ENCODE peak calls at places on chromosomes 5 and 9, in six cellular contexts. One of them, this sample, is unnamed.
A peak's percentile ranks its signal among the peaks of the same experiment; 100 is the strongest.

GRCh38 chr5:42636946-42637345 is 119.7 kb upstream of the CCDC152 start:
- DNase-seq in A549: no peak
- DNase-seq in esophagus muscularis mucosa: no peak
- DNase-seq in transverse colon: no peak
- DNase-seq in body of pancreas: no peak
- DNase-seq in tibial nerve: no peak
- DNase-seq in this sample: no peak

GRCh38 chr5:125189451-125190051 is 443.1 kb upstream of the ZNF608 start:
- DNase-seq in body of pancreas: no peak
- DNase-seq in tibial nerve: no peak
- DNase-seq in A549: no peak
- DNase-seq in transverse colon: no peak
- DNase-seq in esophagus muscularis mucosa: no peak
- DNase-seq in this sample: no peak

GRCh38 chr9:124251188-124251587 is 6.6 kb upstream of the NEK6 start:
- DNase-seq in tibial nerve: no peak
- DNase-seq in body of pancreas: no peak
- DNase-seq in A549: no peak
- DNase-seq in transverse colon: no peak
- DNase-seq in esophagus muscularis mucosa: no peak
- DNase-seq in this sample: no peak

GRCh38 chr9:19785230-19785629 is 3.6 kb downstream of the SLC24A2 start:
- DNase-seq in tibial nerve: no peak
- DNase-seq in esophagus muscularis mucosa: no peak
- DNase-seq in body of pancreas: no peak
- DNase-seq in transverse colon: no peak
- DNase-seq in A549: no peak
- DNase-seq in this sample: no peak

GRCh38 chr5:1343931-1344901 is 683 bp downstream of the CLPTM1L start:
- DNase-seq in tibial nerve: no peak
- DNase-seq in esophagus muscularis mucosa: no peak
- DNase-seq in transverse colon: no peak
- DNase-seq in A549: no peak
- DNase-seq in body of pancreas: peak; percentile 39
- DNase-seq in this sample: no peak

GRCh38 chr9:79809931-79810330 is 238.2 kb downstream of the TLE4 start:
- DNase-seq in transverse colon: no peak
- DNase-seq in body of pancreas: no peak
- DNase-seq in A549: no peak
- DNase-seq in tibial nerve: no peak
- DNase-seq in esophagus muscularis mucosa: no peak
- DNase-seq in this sample: peak; percentile 67

GRCh38 chr5:88957000-88957399 is 74.0 kb upstream of the MEF2C start:
- DNase-seq in esophagus muscularis mucosa: no peak
- DNase-seq in transverse colon: no peak
- DNase-seq in body of pancreas: no peak
- DNase-seq in A549: no peak
- DNase-seq in tibial nerve: no peak
- DNase-seq in this sample: no peak

GRCh38 chr5:112511920-112512319 is 92.8 kb upstream of the EPB41L4A start:
- DNase-seq in transverse colon: no peak
- DNase-seq in A549: no peak
- DNase-seq in esophagus muscularis mucosa: no peak
- DNase-seq in tibial nerve: no peak
- DNase-seq in body of pancreas: no peak
- DNase-seq in this sample: no peak

GRCh38 chr5:157603333-157604190 is 28.0 kb upstream of the ADAM19 start:
- DNase-seq in transverse colon: no peak
- DNase-seq in esophagus muscularis mucosa: no peak
- DNase-seq in tibial nerve: no peak
- DNase-seq in body of pancreas: no peak
- DNase-seq in A549: peak; percentile 55
- DNase-seq in this sample: peak; percentile 53

GRCh38 chr9:135343136-135343535 is 136.4 kb upstream of the PPP1R26 start:
- DNase-seq in transverse colon: no peak
- DNase-seq in tibial nerve: no peak
- DNase-seq in esophagus muscularis mucosa: no peak
- DNase-seq in body of pancreas: no peak
- DNase-seq in A549: no peak
- DNase-seq in this sample: no peak

GRCh38 chr9:113511856-113512761 is 48.6 kb downstream of the RGS3 start:
- DNase-seq in A549: no peak
- DNase-seq in esophagus muscularis mucosa: no peak
- DNase-seq in transverse colon: peak; percentile 35
- DNase-seq in tibial nerve: no peak
- DNase-seq in body of pancreas: no peak
- DNase-seq in this sample: peak; percentile 45

GRCh38 chr9:108300296-108301287 is 555.2 kb downstream of the ACTL7B start:
- DNase-seq in transverse colon: no peak
- DNase-seq in esophagus muscularis mucosa: peak; percentile 86
- DNase-seq in body of pancreas: no peak
- DNase-seq in A549: no peak
- DNase-seq in tibial nerve: peak; percentile 7
- DNase-seq in this sample: no peak

GRCh38 chr5:151469386-151469785 is 22.0 kb downstream of the SLC36A1 start:
- DNase-seq in transverse colon: no peak
- DNase-seq in A549: no peak
- DNase-seq in esophagus muscularis mucosa: no peak
- DNase-seq in tibial nerve: no peak
- DNase-seq in body of pancreas: no peak
- DNase-seq in this sample: no peak

GRCh38 chr9:36401179-36401740 is 1.2 kb upstream of the RNF38 start:
- DNase-seq in transverse colon: peak; percentile 79
- DNase-seq in tibial nerve: no peak
- DNase-seq in body of pancreas: no peak
- DNase-seq in esophagus muscularis mucosa: peak; percentile 93
- DNase-seq in A549: no peak
- DNase-seq in this sample: peak; percentile 47

GRCh38 chr5:156913719-156914370 is 49.2 kb downstream of the TIMD4 start:
- DNase-seq in tibial nerve: no peak
- DNase-seq in A549: no peak
- DNase-seq in esophagus muscularis mucosa: no peak
- DNase-seq in transverse colon: peak; percentile 38
- DNase-seq in body of pancreas: no peak
- DNase-seq in this sample: no peak

DNA sequence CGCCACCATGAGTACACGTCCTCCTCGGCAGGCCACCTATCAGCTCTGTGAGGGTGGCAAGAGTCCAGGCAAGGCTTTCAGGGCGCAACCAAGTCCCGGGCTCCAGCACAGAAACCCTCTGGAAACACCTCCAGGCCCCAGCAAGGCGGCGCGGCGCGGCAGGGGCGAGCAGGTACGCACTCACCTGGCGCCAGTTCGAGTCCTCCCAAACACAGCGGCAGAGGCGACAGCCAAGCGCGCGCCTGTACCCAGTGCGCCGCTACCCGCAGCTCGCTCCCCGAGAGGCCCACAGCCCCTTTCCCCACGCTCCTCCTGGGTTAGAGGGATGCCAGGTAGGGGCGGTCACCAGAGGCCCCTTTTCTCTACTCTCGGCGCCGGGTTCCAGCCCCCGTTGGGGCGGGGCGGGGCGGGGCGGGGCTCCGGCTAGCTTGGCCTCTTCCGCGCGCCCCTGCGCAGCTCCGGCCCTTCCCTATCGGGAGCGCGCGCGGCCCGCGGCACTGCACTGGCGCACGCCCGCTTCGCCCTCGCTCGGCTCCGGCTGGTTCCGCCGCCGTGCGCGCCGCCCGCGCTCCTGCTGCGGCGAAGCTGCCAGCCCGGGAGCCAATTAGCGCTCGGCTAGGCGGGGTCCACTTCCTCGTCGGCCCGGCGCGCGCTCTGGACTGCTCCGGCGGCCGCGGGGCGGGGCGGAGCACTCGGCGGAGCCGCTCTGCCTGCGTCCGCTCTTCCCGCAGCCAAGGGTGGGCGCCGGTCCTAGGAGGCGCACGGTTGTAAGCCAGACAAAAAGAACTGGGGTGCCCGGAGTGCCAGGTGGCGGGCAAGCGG is at the start of the genes NMRK1 and OSTF1:
- DNase-seq in esophagus muscularis mucosa: peak; percentile 97
- DNase-seq in body of pancreas: peak; percentile 93
- DNase-seq in transverse colon: peak; percentile 97
- DNase-seq in A549: peak; percentile 93
- DNase-seq in tibial nerve: peak; percentile 83
- DNase-seq in this sample: peak; percentile 97
- TF ChIP-seq POLR2A in esophagus muscularis mucosa: peak; percentile 93
- TF ChIP-seq POLR2A in body of pancreas: peak; percentile 95
- TF ChIP-seq POLR2A in transverse colon: peak; percentile 98
- TF ChIP-seq POLR2A in A549: peak; percentile 70
- TF ChIP-seq POLR2A in tibial nerve: peak; percentile 89
- TF ChIP-seq POLR2A in this sample: peak; percentile 84

GRCh38 chr9:86613943-86614342 is 259.7 kb upstream of the TUT7 start:
- DNase-seq in esophagus muscularis mucosa: no peak
- DNase-seq in tibial nerve: no peak
- DNase-seq in A549: no peak
- DNase-seq in body of pancreas: no peak
- DNase-seq in transverse colon: no peak
- DNase-seq in this sample: no peak
- TF ChIP-seq POLR2A in esophagus muscularis mucosa: no peak
- TF ChIP-seq POLR2A in tibial nerve: no peak
- TF ChIP-seq POLR2A in A549: no peak
- TF ChIP-seq POLR2A in body of pancreas: no peak
- TF ChIP-seq POLR2A in transverse colon: no peak
- TF ChIP-seq POLR2A in this sample: no peak

GRCh38 chr9:133359420-133360175 is 3.2 kb downstream of the SURF2 start:
- DNase-seq in transverse colon: no peak
- DNase-seq in A549: no peak
- DNase-seq in esophagus muscularis mucosa: no peak
- DNase-seq in body of pancreas: no peak
- DNase-seq in tibial nerve: no peak
- DNase-seq in this sample: no peak

GRCh38 chr9:133362359-133363044 is 6.2 kb downstream of the SURF2 start:
- DNase-seq in tibial nerve: no peak
- DNase-seq in A549: no peak
- DNase-seq in esophagus muscularis mucosa: no peak
- DNase-seq in transverse colon: no peak
- DNase-seq in body of pancreas: no peak
- DNase-seq in this sample: no peak

GRCh38 chr9:133360400-133361393 is 4.3 kb downstream of the SURF2 start:
- DNase-seq in esophagus muscularis mucosa: no peak
- DNase-seq in transverse colon: no peak
- DNase-seq in tibial nerve: no peak
- DNase-seq in body of pancreas: no peak
- DNase-seq in A549: no peak
- DNase-seq in this sample: no peak

GRCh38 chr9:133357656-133358055 is 1.3 kb downstream of the SURF2 start:
- DNase-seq in esophagus muscularis mucosa: no peak
- DNase-seq in body of pancreas: no peak
- DNase-seq in tibial nerve: no peak
- DNase-seq in A549: no peak
- DNase-seq in transverse colon: no peak
- DNase-seq in this sample: no peak

DNA sequence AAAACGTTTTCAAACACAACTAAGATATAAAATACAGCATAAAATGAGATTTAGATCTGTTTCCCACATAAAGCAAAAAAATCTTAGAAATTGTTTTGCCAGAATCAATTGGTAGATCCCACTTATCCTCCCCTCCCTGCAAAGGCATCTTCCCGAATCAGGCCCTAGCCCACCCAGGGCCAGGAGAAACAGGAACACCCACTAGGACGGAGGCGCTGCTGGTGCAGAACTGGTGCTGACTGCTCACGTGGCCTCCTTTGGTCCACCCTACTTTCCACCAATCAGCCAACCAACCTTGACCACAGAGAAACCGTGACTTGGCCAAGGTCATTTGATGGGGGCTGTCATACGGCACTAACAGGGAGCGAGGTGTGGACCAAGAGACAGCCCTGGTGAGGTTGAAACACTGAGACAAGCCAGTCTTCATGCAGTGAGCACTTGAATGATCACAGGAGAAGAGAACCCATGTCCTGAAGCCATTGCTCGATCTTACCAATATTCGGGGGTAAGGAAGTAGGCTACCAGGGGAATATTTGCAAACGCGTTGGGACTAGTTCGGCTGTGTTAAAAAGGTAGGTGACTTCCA is 5.2 kb downstream of the SURF2 start:
- DNase-seq in esophagus muscularis mucosa: no peak
- DNase-seq in body of pancreas: no peak
- DNase-seq in tibial nerve: no peak
- DNase-seq in A549: no peak
- DNase-seq in transverse colon: no peak
- DNase-seq in this sample: no peak
- TF ChIP-seq POLR2A in esophagus muscularis mucosa: no peak
- TF ChIP-seq POLR2A in body of pancreas: no peak
- TF ChIP-seq POLR2A in tibial nerve: no peak
- TF ChIP-seq POLR2A in A549: no peak
- TF ChIP-seq POLR2A in transverse colon: no peak
- TF ChIP-seq POLR2A in this sample: no peak

GRCh38 chr5:31730139-31730538 is 91.2 kb downstream of the PDZD2 start:
- DNase-seq in transverse colon: no peak
- DNase-seq in A549: no peak
- DNase-seq in esophagus muscularis mucosa: no peak
- DNase-seq in body of pancreas: no peak
- DNase-seq in tibial nerve: no peak
- DNase-seq in this sample: no peak

GRCh38 chr5:31731016-31731415 is 92.1 kb downstream of the PDZD2 start:
- DNase-seq in esophagus muscularis mucosa: no peak
- DNase-seq in A549: no peak
- DNase-seq in transverse colon: no peak
- DNase-seq in body of pancreas: no peak
- DNase-seq in tibial nerve: no peak
- DNase-seq in this sample: no peak

GRCh38 chr5:31736127-31736526 is 97.2 kb downstream of the PDZD2 start:
- DNase-seq in esophagus muscularis mucosa: no peak
- DNase-seq in body of pancreas: no peak
- DNase-seq in A549: no peak
- DNase-seq in tibial nerve: no peak
- DNase-seq in transverse colon: no peak
- DNase-seq in this sample: no peak

GRCh38 chr5:31731710-31732301 is 92.9 kb downstream of the PDZD2 start:
- DNase-seq in transverse colon: no peak
- DNase-seq in tibial nerve: no peak
- DNase-seq in body of pancreas: no peak
- DNase-seq in A549: no peak
- DNase-seq in esophagus muscularis mucosa: no peak
- DNase-seq in this sample: no peak

GRCh38 chr5:31733365-31733764 is 94.4 kb downstream of the PDZD2 start:
- DNase-seq in transverse colon: no peak
- DNase-seq in body of pancreas: no peak
- DNase-seq in tibial nerve: peak; percentile 31
- DNase-seq in esophagus muscularis mucosa: no peak
- DNase-seq in A549: no peak
- DNase-seq in this sample: no peak
- TF ChIP-seq POLR2A in transverse colon: no peak
- TF ChIP-seq POLR2A in body of pancreas: no peak
- TF ChIP-seq POLR2A in tibial nerve: no peak
- TF ChIP-seq POLR2A in esophagus muscularis mucosa: no peak
- TF ChIP-seq POLR2A in A549: no peak
- TF ChIP-seq POLR2A in this sample: no peak

GRCh38 chr9:128684325-128685021 is 4.5 kb upstream of the SET start:
- DNase-seq in esophagus muscularis mucosa: no peak
- DNase-seq in transverse colon: peak; percentile 92
- DNase-seq in tibial nerve: peak; percentile 67
- DNase-seq in A549: peak; percentile 85
- DNase-seq in body of pancreas: peak; percentile 89
- DNase-seq in this sample: peak; percentile 98
- TF ChIP-seq POLR2A in esophagus muscularis mucosa: no peak
- TF ChIP-seq POLR2A in transverse colon: peak; percentile 87
- TF ChIP-seq POLR2A in tibial nerve: peak; percentile 55
- TF ChIP-seq POLR2A in A549: peak; percentile 85
- TF ChIP-seq POLR2A in body of pancreas: peak; percentile 98
- TF ChIP-seq POLR2A in this sample: peak; percentile 79